ENCODE peak calls at places on chromosomes 6 and 20, in four cellular contexts. Q is aorta, I is ascending aorta, B is tibial artery. J is an unnamed sample.

GRCh38 chr20:59962155-59962554 is 3.9 kb downstream of the CDH26 start:
- DNase-seq in Q (no peak), I (no peak), B (no peak), J (no peak)

GRCh38 chr6:113632220-113632864 is 224.8 kb upstream of the MARCKS start:
- DNase-seq in Q (peak), I (peak), B (peak), J (no peak)

GRCh38 chr20:8223096-8223870 is 91.2 kb downstream of the PLCB1 start:
- DNase-seq in Q (no peak), I (no peak), B (no peak), J (no peak)

GRCh38 chr20:32368930-32369329 is 10.8 kb downstream of the ASXL1 start:
- DNase-seq in Q (no peak), I (no peak), B (no peak), J (no peak)

GRCh38 chr20:3193806-3194616 is 10.5 kb downstream of the DDRGK1 start:
- DNase-seq in Q (no peak), I (no peak), B (no peak), J (no peak)

GRCh38 chr6:170010665-170011232 is 259.3 kb downstream of the ERMARD start:
- DNase-seq in Q (no peak), I (no peak), B (no peak), J (no peak)

GRCh38 chr6:36608788-36609563 is 14.8 kb downstream of the SRSF3 start:
- DNase-seq in Q (peak), I (peak), B (no peak), J (no peak)

GRCh38 chr20:23269954-23270353 is 80.6 kb upstream of the NXT1 start:
- DNase-seq in Q (no peak), I (no peak), B (no peak), J (no peak)

GRCh38 chr6:110776413-110776812 is 38.9 kb downstream of the CDK19 start:
- DNase-seq in Q (no peak), I (no peak), B (no peak), J (no peak)

GRCh38 chr20:528923-529594 is 14.5 kb downstream of the CSNK2A1 start:
- DNase-seq in Q (no peak), I (no peak), B (no peak), J (no peak)

GRCh38 chr20:25039697-25040437 is 18.1 kb downstream of the ACSS1 start:
- DNase-seq in Q (peak), I (peak), B (peak), J (no peak)

GRCh38 chr6:141492885-141493284 is 639.8 kb upstream of the GJE1 start:
- DNase-seq in Q (no peak), I (no peak), B (no peak), J (no peak)

GRCh38 chr6:17870302-17871168 is 116.9 kb downstream of the KIF13A start:
- DNase-seq in Q (no peak), I (no peak), B (no peak), J (no peak)

DNA sequence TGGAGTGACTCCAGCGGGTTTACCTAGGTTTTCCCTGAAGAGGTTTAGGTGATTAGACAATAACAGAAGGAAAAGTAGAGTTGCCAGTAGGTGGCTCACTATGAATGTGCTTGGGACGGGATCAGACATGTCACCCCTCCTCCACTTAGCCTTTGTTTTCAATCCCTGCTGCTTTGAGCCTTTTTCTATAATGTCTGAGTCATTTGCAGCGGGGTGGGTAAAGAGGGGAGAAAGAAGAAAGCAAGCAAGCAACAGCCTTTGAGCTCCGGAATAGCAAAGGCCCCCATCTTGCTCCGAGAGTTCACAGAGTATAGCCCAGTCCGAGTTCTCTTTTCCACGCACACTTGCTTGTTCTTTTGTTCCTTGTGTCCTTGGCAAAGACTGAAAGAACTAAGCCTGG is 129.1 kb downstream of the PACRG start:
- DNase-seq in Q (no peak), I (no peak), B (no peak), J (peak)
- H3K4me3 ChIP-seq in Q (no peak), I (no peak), B (no peak), J (no peak)

GRCh38 chr6:89818977-89819335 is 638 bp downstream of the MDN1 start:
- DNase-seq in Q (no peak), I (no peak), B (no peak), J (peak)

GRCh38 chr6:89817481-89817880 is 2.1 kb downstream of the MDN1 start:
- DNase-seq in Q (no peak), I (no peak), B (no peak), J (no peak)

GRCh38 chr6:89819336-89820130 is at the start of gene MDN1:
- DNase-seq in Q (peak), I (peak), B (peak), J (peak)
- H3K4me3 ChIP-seq in Q (peak), I (peak), B (peak), J (peak)

DNA sequence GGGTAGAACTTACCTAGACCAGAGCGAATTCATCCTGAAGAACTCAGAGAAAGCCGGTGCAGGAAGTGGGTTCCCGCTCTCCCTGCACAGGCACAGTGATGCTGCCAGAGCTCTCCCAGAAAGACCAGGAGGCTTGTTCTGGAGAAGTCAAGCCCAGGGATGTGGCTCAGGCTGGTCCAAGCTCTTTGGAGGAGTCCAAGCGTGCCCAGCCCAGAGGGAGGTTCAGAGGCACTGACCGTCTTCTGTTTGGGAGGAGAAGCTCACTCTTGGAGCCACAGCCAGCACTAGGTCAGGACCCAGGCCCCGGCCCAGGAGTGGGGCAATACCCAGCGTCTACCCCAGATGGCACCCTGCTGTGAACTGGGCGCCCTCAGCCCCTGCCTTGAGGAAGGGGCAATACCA is 1.5 kb upstream of the PMEPA1 start:
- DNase-seq in Q (no peak), I (peak), B (no peak), J (no peak)
- H3K4me3 ChIP-seq in Q (no peak), I (peak), B (peak), J (peak)

GRCh38 chr6:45464685-45465084 is 87.0 kb upstream of the SUPT3H start:
- DNase-seq in Q (no peak), I (no peak), B (no peak), J (no peak)

GRCh38 chr6:45458672-45459071 is 80.9 kb upstream of the SUPT3H start:
- DNase-seq in Q (no peak), I (no peak), B (no peak), J (no peak)

GRCh38 chr6:45461486-45461885 is 83.8 kb upstream of the SUPT3H start:
- DNase-seq in Q (no peak), I (no peak), B (no peak), J (no peak)

GRCh38 chr6:45460166-45460565 is 82.4 kb upstream of the SUPT3H start:
- DNase-seq in Q (no peak), I (no peak), B (no peak), J (no peak)

DNA sequence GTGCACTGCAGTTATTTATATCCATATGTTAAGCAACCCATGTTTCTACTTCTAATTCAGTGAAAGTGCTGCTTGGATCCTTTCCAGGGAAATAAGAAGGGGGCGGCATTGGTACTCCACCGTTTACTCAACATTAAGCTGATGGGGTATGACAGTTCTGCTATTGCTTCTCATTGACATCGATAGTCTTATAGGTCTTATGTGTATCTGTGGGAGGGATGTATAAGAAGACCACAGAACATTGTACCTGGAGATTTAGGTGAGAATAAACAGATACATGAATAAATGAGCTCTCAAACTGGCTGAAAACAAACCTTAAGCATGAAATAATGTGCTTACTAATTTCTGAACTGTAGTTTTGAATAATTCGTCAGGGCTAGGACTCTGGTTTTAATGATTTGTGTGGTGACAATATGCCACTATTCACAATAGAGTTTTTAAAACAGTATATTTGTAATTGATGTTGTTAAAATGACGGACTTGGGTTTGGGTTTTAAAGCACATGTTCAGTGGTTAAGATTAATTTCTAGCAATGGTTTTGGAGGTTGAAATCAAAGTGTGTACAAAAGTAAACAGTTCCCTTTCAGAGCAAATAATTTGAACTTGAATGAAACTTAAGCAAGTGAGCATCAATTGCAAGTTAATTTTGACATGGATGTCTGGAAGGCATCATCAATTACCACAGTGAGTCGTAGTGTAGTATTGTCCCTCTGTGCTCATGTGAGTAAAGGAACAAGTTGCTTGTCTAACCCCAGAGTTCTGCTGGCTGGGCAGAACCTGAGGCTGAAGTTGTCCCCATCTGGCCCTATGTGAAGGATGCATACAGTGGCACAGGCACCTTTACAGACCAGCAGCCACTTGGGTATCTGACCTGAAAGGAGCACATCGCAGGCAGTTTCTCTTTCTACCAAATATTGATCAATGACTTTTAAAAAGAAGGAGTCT is 84.7 kb upstream of the SUPT3H start:
- DNase-seq in Q (no peak), I (no peak), B (no peak), J (no peak)
- H3K4me3 ChIP-seq in Q (no peak), I (no peak), B (no peak), J (no peak)

GRCh38 chr6:19736066-19736465 is 101.1 kb upstream of the ID4 start:
- DNase-seq in Q (no peak), I (no peak), B (no peak), J (no peak)

GRCh38 chr6:19734061-19734460 is 103.1 kb upstream of the ID4 start:
- DNase-seq in Q (no peak), I (no peak), B (no peak), J (no peak)

GRCh38 chr6:19734519-19734918 is 102.7 kb upstream of the ID4 start:
- DNase-seq in Q (no peak), I (no peak), B (no peak), J (no peak)

GRCh38 chr6:19731286-19731685 is 105.9 kb upstream of the ID4 start:
- DNase-seq in Q (no peak), I (no peak), B (no peak), J (no peak)
- H3K4me3 ChIP-seq in Q (no peak), I (no peak), B (no peak), J (no peak)

DNA sequence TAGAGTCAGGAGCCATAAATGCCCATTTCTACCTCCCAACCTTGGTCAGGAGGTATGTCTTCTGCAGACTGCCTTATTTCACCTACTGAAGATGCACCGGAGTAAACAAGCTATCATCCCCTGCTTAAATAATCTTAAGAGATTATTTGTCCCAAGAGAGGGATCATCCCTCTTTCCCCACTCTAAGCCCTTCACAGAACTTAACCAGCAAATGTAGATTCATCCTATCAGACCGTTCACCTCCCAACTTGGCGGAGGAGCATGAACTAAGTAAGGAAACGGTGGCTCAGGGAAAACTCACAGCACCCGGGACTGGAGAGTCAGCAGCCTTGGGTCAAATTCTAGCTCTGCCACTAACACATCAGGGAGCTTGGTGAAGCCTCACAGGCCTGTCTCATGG is 115.3 kb downstream of the TRERF1 start:
- DNase-seq in Q (no peak), I (no peak), B (no peak), J (no peak)
- H3K4me3 ChIP-seq in Q (no peak), I (no peak), B (no peak), J (no peak)

GRCh38 chr20:63530788-63531160 is 6.4 kb downstream of the PTK6 start:
- DNase-seq in Q (no peak), I (no peak), B (no peak), J (no peak)

GRCh38 chr20:63531686-63532448 is 5.3 kb downstream of the PTK6 start:
- DNase-seq in Q (no peak), I (no peak), B (no peak), J (no peak)

GRCh38 chr20:63527184-63527583 is 6.6 kb downstream of the PPDPF start:
- DNase-seq in Q (no peak), I (no peak), B (no peak), J (no peak)

GRCh38 chr20:63529861-63530787 is 7.1 kb downstream of the PTK6 start:
- DNase-seq in Q (no peak), I (no peak), B (no peak), J (no peak)

DNA sequence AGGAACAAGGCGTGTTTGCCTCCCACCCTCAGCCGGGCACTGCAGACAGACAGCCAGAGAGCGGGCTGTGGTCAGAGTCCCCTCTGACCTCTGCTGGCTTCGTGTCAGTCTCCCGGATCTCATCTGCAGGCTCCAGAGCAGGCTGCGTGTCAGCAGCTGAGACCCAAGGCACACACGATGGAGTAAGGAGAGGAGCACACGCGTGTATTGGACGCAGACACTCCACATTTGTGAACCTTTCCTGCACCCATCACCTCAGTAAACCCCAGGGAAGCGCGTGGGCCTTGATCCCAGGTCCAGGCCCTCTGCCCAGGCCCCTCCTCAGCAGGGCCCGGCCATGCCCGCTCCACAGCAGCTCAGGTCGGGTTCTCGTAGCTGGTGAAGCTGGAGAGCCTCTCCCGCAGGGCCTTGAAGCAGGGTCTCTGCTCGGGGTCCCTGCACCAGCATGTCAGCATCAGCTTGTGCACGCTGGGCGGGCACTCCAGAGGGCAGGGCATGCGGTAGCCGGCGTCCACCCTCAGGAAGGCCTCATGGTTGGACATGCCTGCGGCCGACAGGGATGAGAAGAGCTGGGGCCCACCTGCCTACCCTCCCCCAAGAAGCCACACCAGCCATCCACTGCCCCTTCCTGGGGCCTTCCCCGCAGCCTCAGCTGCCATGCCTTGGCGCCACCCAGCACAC is 7.9 kb downstream of the PTK6 start:
- DNase-seq in Q (no peak), I (no peak), B (no peak), J (no peak)
- H3K4me3 ChIP-seq in Q (no peak), I (no peak), B (no peak), J (no peak)

GRCh38 chr20:46011631-46012482 is 3.1 kb downstream of the MMP9 start:
- DNase-seq in Q (peak), I (no peak), B (no peak), J (no peak)

GRCh38 chr20:46013826-46014516 is 5.3 kb downstream of the MMP9 start:
- DNase-seq in Q (no peak), I (no peak), B (no peak), J (no peak)

GRCh38 chr20:46017272-46017671 is 8.6 kb downstream of the MMP9 start:
- DNase-seq in Q (no peak), I (no peak), B (no peak), J (no peak)

GRCh38 chr20:46012926-46013825 is 4.5 kb downstream of the MMP9 start:
- DNase-seq in Q (no peak), I (no peak), B (no peak), J (no peak)

GRCh38 chr20:46014517-46015396 is 6.0 kb downstream of the MMP9 start:
- DNase-seq in Q (no peak), I (no peak), B (no peak), J (no peak)
- H3K4me3 ChIP-seq in Q (no peak), I (peak), B (no peak), J (no peak)

GRCh38 chr6:1524040-1524480 is 85.7 kb upstream of the FOXC1 start:
- DNase-seq in Q (peak), I (no peak), B (peak), J (no peak)
- H3K4me3 ChIP-seq in Q (no peak), I (peak), B (peak), J (no peak)